ENCODE peak calls at places on chromosomes 4 and X, in seven cellular contexts. S is adrenal gland; A is retina; U is body of pancreas; O is DMS153; L is activated CD8-positive, alpha-beta memory T cell treated with anti-CD3 and anti-CD28 coated beads for 4 hours; R is SJSA1. J is an unnamed sample.

GRCh38 chrX:153649178-153649914 is 2.3 kb downstream of the DUSP9 start:
- DNase-seq in S (peak), A (no peak), U (peak), O (peak), L (no peak), R (no peak), J (peak)

GRCh38 chr4:54118850-54119589 is 19.1 kb downstream of the GSX2 start:
- DNase-seq in S (no peak), A (no peak), U (no peak), O (no peak), L (no peak), R (no peak), J (no peak)

GRCh38 chr4:139684351-139684750 is 18.7 kb downstream of the MGST2 start:
- DNase-seq in S (no peak), A (no peak), U (no peak), O (no peak), L (no peak), R (no peak), J (no peak)

GRCh38 chr4:2862528-2862927 is 18.9 kb downstream of the ADD1 start:
- DNase-seq in S (peak), A (no peak), U (no peak), O (no peak), L (no peak), R (peak), J (peak)

GRCh38 chr4:76626686-76627465 is 191.8 kb downstream of the SHROOM3 start:
- DNase-seq in S (no peak), A (no peak), U (no peak), O (no peak), L (no peak), R (no peak), J (no peak)

GRCh38 chr4:40189997-40190396 is 6.8 kb upstream of the RHOH start:
- DNase-seq in S (no peak), A (no peak), U (peak), O (peak), L (no peak), R (no peak), J (no peak)

GRCh38 chrX:45449982-45450381 is 249.3 kb upstream of the DIPK2B start:
- DNase-seq in S (no peak), A (no peak), U (no peak), O (no peak), L (no peak), R (no peak), J (no peak)

GRCh38 chr4:22897520-22898108 is 204.9 kb downstream of the GBA3 start:
- DNase-seq in S (peak), A (peak), U (peak), O (no peak), L (no peak), R (peak), J (peak)

GRCh38 chr4:58611012-58611411 is 1500.8 kb upstream of the IGFBP7 start:
- DNase-seq in S (no peak), A (no peak), U (no peak), O (no peak), L (no peak), R (no peak), J (no peak)

GRCh38 chrX:80022363-80023031 is 7.9 kb downstream of the TBX22 start:
- DNase-seq in S (no peak), A (peak), U (no peak), O (no peak), L (no peak), R (no peak), J (no peak)

GRCh38 chrX:155577682-155578081 is 35.1 kb downstream of the TMLHE start:
- DNase-seq in S (no peak), A (no peak), U (no peak), O (no peak), L (no peak), R (no peak), J (no peak)

GRCh38 chrX:12657881-12658280 is 133.3 kb upstream of the PRPS2 start:
- DNase-seq in S (no peak), A (no peak), U (no peak), O (no peak), L (no peak), R (no peak), J (no peak)

GRCh38 chr4:164116286-164116685 is 621.8 kb downstream of the TMA16 start:
- DNase-seq in S (no peak), A (no peak), U (no peak), O (no peak), L (no peak), R (no peak), J (no peak)

GRCh38 chr4:86496094-86497060 is 97.7 kb upstream of the PTPN13 start:
- DNase-seq in S (peak), A (peak), U (peak), O (no peak), L (no peak), R (no peak), J (peak)

GRCh38 chr4:99144070-99144469 is at the start of gene ADH4:
- DNase-seq in S (no peak), A (no peak), U (no peak), O (no peak), L (no peak), R (no peak), J (peak)

GRCh38 chrX:119942831-119943184 is 743 bp downstream of the NKAP start:
- DNase-seq in S (no peak), A (no peak), U (no peak), O (no peak), L (no peak), R (no peak), J (no peak)

GRCh38 chr4:130668859-130669258 is 1572.9 kb downstream of the C4orf33 start:
- DNase-seq in S (no peak), A (no peak), U (no peak), O (no peak), L (no peak), R (no peak), J (no peak)

GRCh38 chr4:73868206-73869129 is 725 bp upstream of the CXCL1 start:
- DNase-seq in S (no peak), A (no peak), U (no peak), O (no peak), L (no peak), R (peak), J (peak)

GRCh38 chrX:70423937-70424336 is 823 bp downstream of the GDPD2 start:
- DNase-seq in S (no peak), A (no peak), U (no peak), O (no peak), L (no peak), R (no peak), J (peak)

GRCh38 chr4:112082954-112083586 is 62.2 kb upstream of the FAM241A start:
- DNase-seq in S (no peak), A (no peak), U (no peak), O (no peak), L (no peak), R (peak), J (peak)

GRCh38 chr4:173192375-173193162 is 24.0 kb downstream of the GALNT7 start:
- DNase-seq in S (no peak), A (no peak), U (no peak), O (no peak), L (no peak), R (no peak), J (no peak)

GRCh38 chr4:13615162-13615561 is 12.4 kb downstream of the BOD1L1 start:
- DNase-seq in S (no peak), A (no peak), U (no peak), O (no peak), L (no peak), R (no peak), J (no peak)

GRCh38 chrX:108165349-108166111 is 74.0 kb downstream of the ATG4A start:
- DNase-seq in S (peak), A (peak), U (no peak), O (no peak), L (no peak), R (peak), J (peak)

GRCh38 chr4:141307241-141307689 is 86.6 kb downstream of the ZNF330 start:
- DNase-seq in S (peak), A (peak), U (peak), O (peak), L (peak), R (peak), J (peak)

GRCh38 chr4:42280327-42281095 is 116.8 kb upstream of the SHISA3 start:
- DNase-seq in S (no peak), A (no peak), U (no peak), O (no peak), L (no peak), R (no peak), J (peak)

GRCh38 chrX:7314425-7314824 is 166.5 kb upstream of the PUDP start:
- DNase-seq in S (no peak), A (no peak), U (no peak), O (no peak), L (no peak), R (no peak), J (no peak)

GRCh38 chrX:11944486-11944885 is 186.4 kb downstream of the MSL3 start:
- DNase-seq in S (no peak), A (peak), U (no peak), O (peak), L (no peak), R (peak), J (no peak)

GRCh38 chr4:185797018-185797417 is 15.0 kb downstream of the SORBS2 start:
- DNase-seq in S (no peak), A (no peak), U (no peak), O (no peak), L (no peak), R (no peak), J (no peak)

GRCh38 chrX:46587753-46588171 is 14.2 kb downstream of the CHST7 start:
- DNase-seq in S (no peak), A (no peak), U (no peak), O (no peak), L (no peak), R (peak), J (no peak)

GRCh38 chr4:41746025-41746439 is 2.5 kb downstream of the PHOX2B start:
- DNase-seq in S (no peak), A (no peak), U (no peak), O (no peak), L (no peak), R (no peak), J (no peak)

GRCh38 chr4:78510681-78511080 is 40.9 kb upstream of the ANXA3 start:
- DNase-seq in S (no peak), A (no peak), U (no peak), O (no peak), L (no peak), R (no peak), J (no peak)